ENCODE peak calls at places on chromosomes 12 and 14, in seven cellular contexts. Z is stomach, J is heart left ventricle, G is IMR-90, I is hepatocyte, H is left ventricle myocardium inferior, K is SJSA1. N is an unnamed sample. For H3K4me1, the result is how much of the 10 kb centered on the place peaks cover.

GRCh38 chr12:19032826-19033225 is 96.7 kb upstream of the PLEKHA5 start:
- DNase-seq in Z (no peak), J (no peak), G (no peak), I (no peak), H (no peak), K (no peak), N (no peak)

GRCh38 chr14:57189070-57189469 is 79.6 kb downstream of the EXOC5 start:
- DNase-seq in Z (no peak), J (no peak), G (peak), I (peak), H (no peak), K (no peak), N (no peak)

GRCh38 chr12:123115409-123116111 is 35.3 kb downstream of the PITPNM2 start:
- DNase-seq in Z (no peak), J (peak), G (peak), I (peak), H (peak), K (no peak), N (no peak)

GRCh38 chr12:52682938-52683574 is 2.8 kb upstream of the KRT1 start:
- DNase-seq in Z (no peak), J (no peak), G (no peak), I (no peak), H (no peak), K (peak), N (no peak)

GRCh38 chr14:21317433-21317832 is 37.5 kb downstream of the RPGRIP1 start:
- DNase-seq in Z (no peak), J (no peak), G (no peak), I (no peak), H (no peak), K (no peak), N (no peak)

GRCh38 chr12:58803893-58804292 is 116.4 kb downstream of the LRIG3 start:
- DNase-seq in Z (no peak), J (no peak), G (peak), I (peak), H (no peak), K (peak), N (no peak)

GRCh38 chr12:47867496-47867941 is 37.3 kb downstream of the VDR start:
- DNase-seq in Z (no peak), J (no peak), G (peak), I (peak), H (no peak), K (peak), N (no peak)

GRCh38 chr12:5094986-5095385 is 51.3 kb downstream of the KCNA5 start:
- DNase-seq in Z (no peak), J (no peak), G (no peak), I (no peak), H (no peak), K (no peak), N (no peak)

GRCh38 chr14:57747036-57747435 is 118.9 kb downstream of the SLC35F4 start:
- DNase-seq in Z (peak), J (peak), G (no peak), I (no peak), H (no peak), K (no peak), N (no peak)

GRCh38 chr14:37903561-37904191 is 304.0 kb upstream of the SSTR1 start:
- DNase-seq in Z (no peak), J (no peak), G (peak), I (peak), H (no peak), K (peak), N (peak)

GRCh38 chr14:91924871-91925726 is 22.4 kb downstream of the FBLN5 start:
- DNase-seq in Z (no peak), J (no peak), G (no peak), I (no peak), H (no peak), K (no peak), N (no peak)

GRCh38 chr14:99132821-99133562 is 139.0 kb downstream of the BCL11B start:
- DNase-seq in Z (peak), J (no peak), G (no peak), I (no peak), H (no peak), K (no peak), N (no peak)

GRCh38 chr12:88153959-88154358 is 11.9 kb downstream of the TMTC3 start:
- DNase-seq in Z (no peak), J (no peak), G (peak), I (peak), H (no peak), K (no peak), N (no peak)

GRCh38 chr14:104392396-104393198 is 187.0 kb upstream of the C14orf180 start:
- DNase-seq in Z (no peak), J (no peak), G (no peak), I (no peak), H (no peak), K (no peak), N (no peak)

GRCh38 chr12:6607751-6608591 is 792 bp upstream of the CHD4 start:
- DNase-seq in Z (peak), J (peak), G (peak), I (peak), H (no peak), K (peak), N (peak)

GRCh38 chr12:95462081-95462480 is 11.9 kb upstream of the METAP2 start:
- DNase-seq in Z (no peak), J (no peak), G (no peak), I (no peak), H (no peak), K (no peak), N (no peak)
- H3K4me1 ChIP-seq in Z (under half), J (under half), G (under half), I (under half), H (under half), K (under half), N (under half)

DNA sequence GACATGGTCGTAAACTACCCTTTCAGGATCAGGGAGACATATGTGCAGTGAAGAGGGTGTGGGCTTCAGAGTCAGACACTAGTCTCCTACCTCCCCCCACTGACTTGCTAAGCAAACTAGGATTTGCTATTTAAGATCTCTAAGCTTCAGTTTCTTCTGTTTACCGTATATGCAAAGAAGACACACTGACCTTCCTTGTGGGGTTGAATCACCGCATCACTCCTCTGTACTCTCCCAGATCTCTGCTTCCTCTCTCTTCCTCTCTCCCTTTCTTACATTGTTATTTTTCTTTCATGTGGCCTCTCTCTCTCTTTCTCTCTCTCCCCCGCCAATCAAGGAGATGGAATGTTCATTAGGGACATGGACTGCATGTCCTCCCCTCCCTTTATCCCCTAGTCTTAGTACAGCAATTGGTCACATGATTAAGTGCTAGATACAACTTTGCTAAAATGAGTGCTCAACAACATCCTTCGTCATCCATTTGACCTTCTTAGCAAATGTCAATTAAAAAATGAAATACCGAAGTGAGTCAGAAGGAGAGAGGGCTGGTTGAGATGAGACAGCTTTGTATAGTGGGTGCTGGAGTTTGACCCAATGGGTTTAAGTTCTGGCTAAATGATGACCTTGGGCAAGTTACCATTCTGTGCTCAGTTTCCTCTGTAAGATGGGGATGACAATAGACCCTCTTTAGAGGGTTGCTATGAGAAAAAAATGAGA is 91.8 kb downstream of the TMX1 start:
- DNase-seq in Z (no peak), J (no peak), G (no peak), I (no peak), H (no peak), K (no peak), N (no peak)
- H3K4me1 ChIP-seq in Z (under half), J (under half), G (under half), I (under half), H (half or more), K (under half), N (under half)

GRCh38 chr14:95509512-95509911 is 6.9 kb downstream of the SYNE3 start:
- DNase-seq in Z (no peak), J (no peak), G (no peak), I (no peak), H (no peak), K (no peak), N (no peak)

GRCh38 chr14:95510804-95511203 is 5.6 kb downstream of the SYNE3 start:
- DNase-seq in Z (no peak), J (no peak), G (no peak), I (no peak), H (no peak), K (no peak), N (no peak)

GRCh38 chr14:95507174-95507573 is 9.3 kb downstream of the SYNE3 start:
- DNase-seq in Z (peak), J (peak), G (peak), I (peak), H (peak), K (peak), N (peak)

GRCh38 chr14:95507701-95508103 is 8.7 kb downstream of the SYNE3 start:
- DNase-seq in Z (peak), J (no peak), G (peak), I (no peak), H (no peak), K (peak), N (peak)

GRCh38 chr14:95508377-95508776 is 8.1 kb downstream of the SYNE3 start:
- DNase-seq in Z (no peak), J (no peak), G (no peak), I (no peak), H (no peak), K (no peak), N (no peak)
- H3K4me1 ChIP-seq in Z (half or more), J (under half), G (under half), I (under half), H (half or more), K (under half), N (under half)

GRCh38 chr14:47276931-47277330 is 398.5 kb downstream of the MDGA2 start:
- DNase-seq in Z (no peak), J (no peak), G (no peak), I (no peak), H (no peak), K (no peak), N (no peak)
- H3K4me1 ChIP-seq in Z (under half), J (under half), G (under half), I (under half), H (under half), K (under half), N (under half)

GRCh38 chr12:108577458-108577857 is 15.1 kb downstream of the ISCU start:
- DNase-seq in Z (no peak), J (no peak), G (no peak), I (no peak), H (no peak), K (no peak), N (no peak)
- H3K4me1 ChIP-seq in Z (under half), J (under half), G (under half), I (under half), H (under half), K (under half), N (under half)

GRCh38 chr12:32903318-32903717 is 6.7 kb upstream of the PKP2 start:
- DNase-seq in Z (no peak), J (no peak), G (no peak), I (no peak), H (no peak), K (no peak), N (no peak)

GRCh38 chr12:32903763-32904162 is 7.2 kb upstream of the PKP2 start:
- DNase-seq in Z (no peak), J (no peak), G (no peak), I (no peak), H (no peak), K (no peak), N (peak)

GRCh38 chr12:32906407-32907165 is 10.0 kb upstream of the PKP2 start:
- DNase-seq in Z (peak), J (no peak), G (no peak), I (peak), H (no peak), K (no peak), N (no peak)

GRCh38 chr12:32901553-32901952 is 5.0 kb upstream of the PKP2 start:
- DNase-seq in Z (no peak), J (no peak), G (no peak), I (no peak), H (no peak), K (peak), N (no peak)

DNA sequence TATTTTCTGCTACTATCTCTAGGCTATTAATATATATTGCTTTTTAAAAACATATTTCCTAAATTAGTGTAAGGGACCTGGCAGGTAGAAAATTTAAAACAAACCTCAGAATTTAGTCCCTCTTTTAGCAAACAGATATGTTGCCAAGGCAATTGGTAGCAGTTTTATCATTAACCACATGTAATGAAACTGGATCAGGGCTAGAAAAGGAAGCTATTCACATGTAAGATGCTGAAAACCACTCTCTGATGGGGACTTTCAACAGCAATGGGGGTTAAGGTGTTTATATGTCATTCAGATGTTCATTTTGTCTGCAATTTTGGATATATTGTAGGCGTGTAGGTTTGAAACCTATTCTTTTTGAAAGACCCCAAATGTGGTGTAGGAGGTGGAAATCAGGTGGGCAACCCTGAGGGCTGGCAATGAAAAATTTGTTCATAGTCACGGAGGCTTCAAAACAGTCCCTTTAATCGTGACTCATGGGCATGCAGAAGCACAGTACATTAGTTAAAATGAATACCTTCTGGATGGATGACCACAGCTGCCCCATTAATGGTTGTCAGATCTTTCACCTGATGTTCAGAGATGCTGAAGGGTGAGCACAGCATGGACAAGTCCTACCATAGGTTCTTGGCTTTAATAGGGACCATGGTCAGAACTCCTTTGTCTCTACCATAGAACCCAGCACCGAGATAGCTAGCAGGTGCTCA is 5.9 kb upstream of the PKP2 start:
- DNase-seq in Z (no peak), J (no peak), G (no peak), I (no peak), H (no peak), K (no peak), N (no peak)
- H3K4me1 ChIP-seq in Z (under half), J (under half), G (under half), I (under half), H (under half), K (under half), N (half or more)